ENCODE peak calls at places on chromosomes 11 and 22, in five cellular contexts. V is skeletal muscle cell; W is effector CD4-positive, alpha-beta T cell; T is iris pigment epithelial cell; M is foreskin keratinocyte. D is an unnamed sample.
A peak's percentile ranks its signal among the peaks of the same experiment; 100 is the strongest.

GRCh38 chr11:11782532-11783110 is 59.2 kb upstream of the USP47 start:
- DNase-seq in M (peak; percentile 35), V (no peak), T (no peak), W (no peak), D (no peak)

GRCh38 chr11:11960687-11961086 is 47.7 kb downstream of the DKK3 start:
- DNase-seq in V (no peak), M (no peak), T (no peak), W (no peak), D (no peak)

GRCh38 chr11:17934194-17934593 is 78.7 kb downstream of the SERGEF start:
- DNase-seq in W (no peak), M (no peak), V (no peak), T (no peak), D (no peak)

GRCh38 chr22:20887375-20887774 is 28.6 kb downstream of the SNAP29 start:
- DNase-seq in W (no peak), T (no peak), V (no peak), M (peak; percentile 58), D (no peak)

GRCh38 chr11:117930668-117931330 is 1.6 kb upstream of the TMPRSS13 start:
- DNase-seq in T (no peak), V (no peak), W (no peak), M (no peak), D (no peak)

GRCh38 chr11:88484873-88485621 is 147.5 kb upstream of the CTSC start:
- DNase-seq in W (no peak), M (peak; percentile 79), V (no peak), T (peak; percentile 57), D (peak; percentile 65)

GRCh38 chr22:27825174-27825573 is 23.6 kb upstream of the MN1 start:
- DNase-seq in W (no peak), T (no peak), V (no peak), M (no peak), D (no peak)

GRCh38 chr11:115720537-115721308 is 216.5 kb upstream of the CADM1 start:
- DNase-seq in M (no peak), W (no peak), V (no peak), T (no peak), D (no peak)

GRCh38 chr11:47355283-47356128 is 3.0 kb upstream of the MYBPC3 start:
- DNase-seq in W (no peak), V (peak; percentile 60), T (peak; percentile 91), M (peak; percentile 75), D (peak; percentile 56)

GRCh38 chr11:81644239-81644840 is 1089.3 kb downstream of the FAM181B start:
- DNase-seq in M (peak; percentile 55), W (no peak), V (no peak), T (peak; percentile 26), D (no peak)

GRCh38 chr11:79139900-79140299 is 300.9 kb downstream of the TENM4 start:
- DNase-seq in M (no peak), T (no peak), W (no peak), V (no peak), D (no peak)

GRCh38 chr11:892106-892505 is 18.5 kb downstream of the CHID1 start:
- DNase-seq in M (no peak), V (no peak), T (no peak), W (no peak), D (no peak)

GRCh38 chr22:45254388-45254787 is 13.7 kb upstream of the KIAA0930 start:
- DNase-seq in M (no peak), V (no peak), W (no peak), T (no peak), D (no peak)

GRCh38 chr22:36823177-36823839 is 6.5 kb upstream of the PVALB start:
- DNase-seq in V (peak; percentile 22), M (no peak), W (no peak), T (peak; percentile 39), D (no peak)

GRCh38 chr11:16669799-16670415 is 68.5 kb upstream of the C11orf58 start:
- DNase-seq in V (no peak), T (peak; percentile 36), W (no peak), M (peak; percentile 91), D (peak; percentile 53)

GRCh38 chr22:45804986-45805325 is 133.3 kb downstream of the ATXN10 start:
- DNase-seq in W (no peak), T (peak; percentile 99), V (peak; percentile 98), M (peak; percentile 97), D (peak; percentile 92)

D was measured in epithelial cell of prostate.